ENCODE peak calls at places on chromosome 16, in seven cellular contexts. K is heart left ventricle; O is lower lobe of right lung; S is effector memory CD4-positive, alpha-beta T cell; C is breast epithelium; M is uterus; N is thyroid gland. Q is an unnamed sample.

GRCh38 chr16:55949518-55949917 is 74.3 kb upstream of the CES5A start:
- DNase-seq in M (no peak), N (no peak), K (no peak), C (no peak), O (no peak), S (no peak), Q (no peak)

GRCh38 chr16:8720080-8720966 is 45.9 kb downstream of the ABAT start:
- DNase-seq in N (peak; percentile 73), O (no peak), C (no peak), M (no peak), S (no peak), K (peak; percentile 34), Q (peak; percentile 58)

GRCh38 chr16:30775381-30776099 is 11.5 kb downstream of the ZNF629 start:
- DNase-seq in C (peak; percentile 74), N (peak; percentile 84), M (peak; percentile 80), K (peak; percentile 92), O (peak; percentile 88), S (peak; percentile 14), Q (peak; percentile 82)

GRCh38 chr16:3088925-3089716 is 10.0 kb downstream of the ZSCAN10 start:
- DNase-seq in S (no peak), N (no peak), C (no peak), M (no peak), K (no peak), O (peak; percentile 72), Q (no peak)

GRCh38 chr16:26599786-26600107 is 467.0 kb upstream of the C16orf82 start:
- DNase-seq in N (peak; percentile 14), O (no peak), M (no peak), K (no peak), C (no peak), S (no peak), Q (no peak)

GRCh38 chr16:90081606-90081970 is 4.5 kb upstream of the PRDM7 start:
- DNase-seq in O (no peak), N (no peak), K (no peak), S (no peak), M (no peak), C (no peak), Q (no peak)

GRCh38 chr16:81265052-81265451 is 26.6 kb downstream of the BCO1 start:
- DNase-seq in S (no peak), N (no peak), K (no peak), O (no peak), C (no peak), M (no peak), Q (no peak)

GRCh38 chr16:73166394-73166971 is 118.6 kb upstream of the ZFHX3 start:
- DNase-seq in M (peak; percentile 31), N (no peak), K (peak; percentile 37), S (no peak), O (no peak), C (no peak), Q (no peak)

GRCh38 chr16:85557976-85558589 is 55.0 kb upstream of the GSE1 start:
- DNase-seq in S (no peak), K (peak; percentile 20), N (peak; percentile 81), M (no peak), C (peak; percentile 56), O (no peak), Q (peak; percentile 68)

GRCh38 chr16:85398688-85399582 is 214.2 kb upstream of the GSE1 start:
- DNase-seq in N (no peak), C (no peak), K (no peak), M (no peak), S (no peak), O (peak; percentile 34), Q (peak; percentile 5)

GRCh38 chr16:74726736-74727135 is 26.1 kb upstream of the MLKL start:
- DNase-seq in C (no peak), S (no peak), N (no peak), M (no peak), O (no peak), K (no peak), Q (no peak)

GRCh38 chr16:3665508-3665907 is 11.0 kb downstream of the DNASE1 start:
- DNase-seq in O (no peak), M (no peak), N (no peak), K (no peak), C (no peak), S (no peak), Q (no peak)

GRCh38 chr16:74500907-74501306 is 79.6 kb upstream of the CLEC18B start:
- DNase-seq in S (no peak), O (no peak), M (no peak), C (no peak), N (no peak), K (no peak), Q (no peak)

GRCh38 chr16:2715519-2715918 is 4.5 kb downstream of the PRSS27 start:
- DNase-seq in N (peak; percentile 53), O (peak; percentile 79), S (peak; percentile 75), M (peak; percentile 49), C (no peak), K (peak; percentile 77), Q (peak; percentile 67)

GRCh38 chr16:1325673-1326371 is 7.6 kb upstream of the BAIAP3 start:
- DNase-seq in S (no peak), K (no peak), O (no peak), N (no peak), C (no peak), M (no peak), Q (no peak)

DNA sequence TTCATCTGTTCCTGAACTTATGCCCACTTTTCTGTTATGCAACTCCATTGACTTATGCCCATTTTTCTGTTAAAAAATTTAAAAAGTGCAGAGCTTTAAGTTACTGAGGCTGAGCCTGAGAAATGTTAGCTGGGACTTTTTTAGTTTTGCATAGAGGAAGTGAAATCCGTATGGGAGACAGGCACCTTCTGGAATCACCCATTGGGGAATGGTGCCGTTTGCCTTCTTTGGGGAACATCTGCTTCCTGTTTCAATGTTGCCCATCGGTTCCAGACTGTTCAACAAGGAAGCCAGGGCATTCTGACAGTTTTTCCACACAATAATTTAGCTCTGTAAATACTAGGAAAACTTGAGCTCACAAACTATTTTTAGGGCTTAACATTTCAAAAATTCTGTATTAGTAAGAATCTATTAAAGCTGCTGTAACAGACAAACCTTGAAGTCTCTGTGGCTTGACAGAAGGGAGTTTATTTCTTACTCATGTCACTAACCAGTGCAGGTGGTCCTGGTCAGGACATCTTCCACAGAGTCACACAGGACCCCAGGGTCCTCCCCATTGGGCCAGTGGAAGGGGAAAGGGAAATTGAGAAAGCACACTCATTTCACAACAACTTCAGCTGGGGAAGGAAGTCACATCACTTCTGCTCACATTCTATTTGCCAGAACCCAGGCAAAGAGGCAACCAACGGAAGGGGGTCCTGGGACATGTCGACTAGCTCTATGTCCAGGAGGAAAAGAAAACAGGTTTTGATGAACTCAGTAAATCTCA is 17.2 kb downstream of the PRKCB start:
- DNase-seq in K (no peak), M (no peak), N (no peak), S (no peak), C (no peak), O (no peak), Q (no peak)
- H3K4me3 ChIP-seq in K (no peak overlapping the region), M (no peak overlapping the region), N (no peak overlapping the region), S (no peak overlapping the region), C (no peak overlapping the region), O (no peak overlapping the region), Q (no peak overlapping the region)

DNA sequence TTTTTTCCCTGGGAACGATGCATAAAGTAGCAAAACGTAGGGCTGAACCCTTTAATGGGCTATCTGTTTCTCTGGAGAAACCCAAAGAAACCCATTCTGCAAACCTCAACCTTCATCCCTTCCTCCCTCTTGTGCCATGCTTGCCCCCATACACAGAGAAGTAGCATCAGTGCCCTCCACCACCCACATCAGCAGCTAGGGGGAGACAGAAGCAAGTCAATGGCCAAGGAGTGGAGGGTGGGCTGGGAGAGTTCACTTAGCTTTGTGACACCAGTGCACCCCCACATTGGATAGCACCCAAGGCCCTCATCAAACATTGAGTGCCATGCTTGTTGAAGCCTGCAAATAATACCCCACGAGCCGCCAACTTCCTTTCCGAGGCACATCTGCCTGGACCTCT is 282.4 kb downstream of the ABCC12 start:
- DNase-seq in K (no peak), S (no peak), O (no peak), M (no peak), N (no peak), C (no peak), Q (no peak)
- H3K4me3 ChIP-seq in K (no peak overlapping the region), S (no peak overlapping the region), O (no peak overlapping the region), M (no peak overlapping the region), N (no peak overlapping the region), C (no peak overlapping the region), Q (no peak overlapping the region)

DNA sequence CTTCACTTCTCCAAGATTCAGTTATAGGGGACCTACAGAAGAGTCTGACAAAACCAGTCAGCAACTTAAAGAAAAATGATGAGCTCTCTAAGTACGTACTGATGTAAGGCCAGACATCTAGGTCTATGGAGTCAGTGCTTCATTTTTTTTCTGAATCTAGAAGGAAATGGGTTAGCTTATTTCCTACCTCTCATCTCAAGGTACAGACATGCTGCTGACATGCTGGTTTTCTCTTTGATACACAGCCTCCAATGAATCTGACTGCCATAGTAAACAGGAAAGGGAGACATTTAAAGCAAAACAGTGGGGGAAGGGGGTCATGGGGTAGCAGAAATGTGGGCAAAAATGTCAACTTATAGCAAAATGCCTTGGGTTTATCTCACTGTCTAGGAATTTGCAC is 16.4 kb downstream of the CDR2 start:
- DNase-seq in K (no peak), S (no peak), O (no peak), M (no peak), N (no peak), C (no peak), Q (no peak)
- H3K4me3 ChIP-seq in K (no peak overlapping the region), S (no peak overlapping the region), O (no peak overlapping the region), M (no peak overlapping the region), N (no peak overlapping the region), C (no peak overlapping the region), Q (no peak overlapping the region)

GRCh38 chr16:70437582-70438324 is 1.1 kb downstream of the ST3GAL2 start:
- DNase-seq in M (no peak), N (peak; percentile 29), S (no peak), O (no peak), K (no peak), C (no peak), Q (peak; percentile 28)

GRCh38 chr16:70437017-70437581 is 1.8 kb downstream of the ST3GAL2 start:
- DNase-seq in S (no peak), K (no peak), C (no peak), O (no peak), N (no peak), M (peak; percentile 56), Q (no peak)

GRCh38 chr16:70441406-70441990 is 2.6 kb upstream of the ST3GAL2 start:
- DNase-seq in S (no peak), C (no peak), O (no peak), M (no peak), K (no peak), N (no peak), Q (no peak)

GRCh38 chr16:70438325-70438982 is 446 bp downstream of the ST3GAL2 start:
- DNase-seq in N (peak; percentile 40), M (peak; percentile 60), C (no peak), S (no peak), O (peak; percentile 63), K (peak; percentile 51), Q (peak; percentile 28)

DNA sequence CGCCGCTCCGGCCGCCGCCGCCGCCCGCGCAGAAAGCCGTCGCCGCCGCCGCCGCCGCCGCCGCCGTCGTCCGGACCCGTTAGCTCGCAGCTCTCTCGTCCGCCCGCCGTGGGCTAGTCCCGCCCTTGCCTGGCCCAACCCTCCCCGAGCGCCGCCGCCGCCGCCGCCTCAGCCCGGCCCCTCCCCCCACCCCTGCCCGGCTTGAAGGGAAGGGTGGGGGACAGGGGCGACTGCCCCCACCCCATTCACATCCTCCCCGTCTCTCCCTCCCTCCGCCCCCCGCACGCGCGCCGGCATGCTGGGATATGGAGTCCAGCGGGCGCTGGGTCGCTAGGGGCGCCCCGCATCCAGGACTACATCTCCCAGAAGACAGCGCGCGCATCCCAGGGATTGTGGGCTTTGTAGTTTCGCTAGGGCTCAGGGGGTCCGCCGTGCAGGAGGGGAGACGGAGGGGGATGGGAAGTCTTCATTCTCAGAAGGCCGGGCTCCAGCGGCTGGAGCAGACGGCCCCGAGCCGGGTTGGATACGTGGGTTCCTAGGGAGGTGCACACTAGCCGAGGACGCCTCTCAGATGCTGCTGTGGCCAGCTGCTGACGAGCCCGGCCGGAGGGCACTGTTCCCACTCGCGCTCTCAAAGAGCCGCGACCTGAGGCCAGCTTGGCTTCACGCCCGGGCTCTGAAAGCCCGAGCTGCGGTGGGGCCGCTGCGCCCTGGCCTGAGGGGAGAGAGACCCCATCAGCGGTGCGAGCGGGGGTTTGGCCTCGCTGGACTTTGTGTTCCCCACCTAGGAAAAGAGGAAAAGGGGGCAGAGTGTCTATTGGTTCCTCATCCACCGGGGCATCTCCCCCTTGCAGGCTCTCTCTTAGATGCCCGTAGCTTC is at the start of gene ST3GAL2:
- DNase-seq in S (peak; percentile 89), O (peak; percentile 94), M (peak; percentile 95), C (peak; percentile 87), K (peak; percentile 97), N (peak; percentile 90), Q (peak; percentile 88)
- H3K4me3 ChIP-seq in S (peak within 1 kb of the TSS; percentile 94), O (peak within 1 kb of the TSS; percentile 81), M (peak within 1 kb of the TSS; percentile 92), C (peak within 1 kb of the TSS; percentile 79), K (peak within 1 kb of the TSS; percentile 82), N (no peak within 1 kb of the TSS), Q (peak within 1 kb of the TSS; percentile 51)